ENCODE peak calls at places on chromosomes 11 and 22, in six cellular contexts. C is PC-3, T is IMR-90, E is upper lobe of left lung, P is bronchial epithelial cell, F is thoracic aorta. S is an unnamed sample.

GRCh38 chr22:38782402-38783094 is 11.4 kb downstream of the DNAL4 start:
- DNase-seq in C (no peak), T (peak), E (no peak), P (no peak), F (no peak), S (no peak)

GRCh38 chr11:61110255-61111059 is 8.2 kb downstream of the CD5 start:
- DNase-seq in C (no peak), T (no peak), E (no peak), P (no peak), F (no peak), S (no peak)

GRCh38 chr22:27318516-27318915 is 483.0 kb downstream of the MN1 start:
- DNase-seq in C (no peak), T (peak), E (no peak), P (peak), F (no peak), S (no peak)

GRCh38 chr22:46815896-46816721 is 53.7 kb downstream of the TBC1D22A start:
- DNase-seq in C (peak), T (peak), E (peak), P (no peak), F (no peak), S (no peak)

GRCh38 chr11:10878408-10879214 is 20.8 kb upstream of the ZBED5 start:
- DNase-seq in C (peak), T (peak), E (no peak), P (peak), F (no peak), S (no peak)

GRCh38 chr11:47928426-47928825 is 51.9 kb upstream of the PTPRJ start:
- DNase-seq in C (no peak), T (no peak), E (no peak), P (no peak), F (no peak), S (no peak)

GRCh38 chr11:10413268-10413667 is 41.8 kb upstream of the AMPD3 start:
- DNase-seq in C (peak), T (peak), E (no peak), P (peak), F (no peak), S (no peak)

GRCh38 chr22:21685164-21685513 is 19.3 kb downstream of the PPIL2 start:
- DNase-seq in C (no peak), T (no peak), E (no peak), P (no peak), F (no peak), S (no peak)

GRCh38 chr11:2041153-2041552 is 43.5 kb upstream of the H19 start:
- DNase-seq in C (no peak), T (no peak), E (no peak), P (no peak), F (no peak), S (no peak)

GRCh38 chr11:18243783-18244362 is 4.6 kb downstream of the SAA2 start:
- DNase-seq in C (peak), T (peak), E (no peak), P (peak), F (no peak), S (no peak)

GRCh38 chr11:26088391-26088790 is 243.5 kb upstream of the ANO3 start:
- DNase-seq in C (no peak), T (peak), E (no peak), P (no peak), F (no peak), S (no peak)

GRCh38 chr22:36286096-36286957 is 33.4 kb downstream of the APOL1 start:
- DNase-seq in C (peak), T (peak), E (peak), P (peak), F (peak), S (peak)

GRCh38 chr11:62025429-62026105 is 58.1 kb upstream of the FTH1 start:
- DNase-seq in C (peak), T (peak), E (no peak), P (peak), F (peak), S (peak)

GRCh38 chr11:63866211-63866610 is 27.3 kb downstream of the MARK2 start:
- DNase-seq in C (peak), T (peak), E (no peak), P (peak), F (no peak), S (no peak)

GRCh38 chr11:47213985-47214564 is 699 bp upstream of the DDB2 start:
- DNase-seq in C (peak), T (peak), E (peak), P (peak), F (peak), S (peak)

GRCh38 chr22:36846949-36847348 is 13.9 kb upstream of the NCF4 start:
- DNase-seq in C (no peak), T (no peak), E (no peak), P (no peak), F (no peak), S (no peak)

GRCh38 chr22:49867303-49868250 is 13.9 kb downstream of the ZBED4 start:
- DNase-seq in C (no peak), T (no peak), E (peak), P (no peak), F (no peak), S (no peak)

GRCh38 chr22:45626198-45626651 is 45.4 kb upstream of the ATXN10 start:
- DNase-seq in C (peak), T (no peak), E (no peak), P (peak), F (no peak), S (no peak)

GRCh38 chr11:45209904-45210699 is 63.7 kb downstream of the PRDM11 start:
- DNase-seq in C (no peak), T (peak), E (peak), P (no peak), F (peak), S (peak)

GRCh38 chr22:46758867-46759290 is 3.6 kb upstream of the TBC1D22A start:
- DNase-seq in C (peak), T (peak), E (no peak), P (peak), F (no peak), S (no peak)

GRCh38 chr22:25494774-25495173 is 69.7 kb upstream of the GRK3 start:
- DNase-seq in C (no peak), T (no peak), E (no peak), P (no peak), F (no peak), S (no peak)

GRCh38 chr22:45832180-45832579 is 144.8 kb downstream of the WNT7B start:
- DNase-seq in C (no peak), T (no peak), E (no peak), P (no peak), F (no peak), S (no peak)

GRCh38 chr11:60658409-60658808 is 41.0 kb upstream of the MS4A8 start:
- DNase-seq in C (peak), T (no peak), E (no peak), P (peak), F (no peak), S (no peak)

DNA sequence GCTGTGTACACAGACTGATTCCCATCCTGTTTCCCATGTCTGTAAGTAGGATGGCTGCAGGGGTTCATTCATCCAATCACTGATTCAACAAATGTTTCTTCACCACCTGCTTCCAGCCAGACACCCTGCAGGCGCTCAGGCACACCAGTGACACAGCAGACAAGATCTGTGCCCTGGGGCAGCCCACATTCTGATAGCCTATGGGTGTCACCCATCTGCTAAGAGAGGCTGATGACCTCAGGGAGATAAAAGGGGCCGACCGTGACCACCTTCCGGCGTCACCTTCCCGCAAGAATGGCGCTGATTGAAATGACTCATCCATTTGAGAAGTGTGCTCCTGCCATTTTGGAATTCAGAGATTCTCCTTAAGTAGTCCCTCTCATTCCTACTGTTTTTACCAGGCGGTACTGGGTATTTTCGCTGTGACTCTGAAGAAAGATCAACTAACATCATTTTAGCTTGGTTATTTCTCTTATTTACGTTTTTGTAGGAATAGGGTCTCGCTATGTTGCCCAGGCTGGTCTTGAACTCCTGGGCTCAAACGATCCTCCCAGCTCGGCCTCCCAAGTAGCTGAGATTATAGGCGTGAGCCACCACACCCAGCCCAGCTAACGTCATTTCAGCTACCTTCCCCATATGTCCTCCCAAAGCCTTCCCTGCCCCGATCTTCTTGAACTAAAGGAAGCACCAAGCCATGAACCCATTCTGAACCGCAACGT is 73.2 kb upstream of the BID start:
- DNase-seq in C (no peak), T (no peak), E (no peak), P (peak), F (no peak), S (no peak)
- H3K4me3 ChIP-seq in C (no peak), T (no peak), E (no peak), P (no peak), F (no peak), S (no peak)

GRCh38 chr11:72787262-72788104 is 6.4 kb downstream of the STARD10 start:
- DNase-seq in C (no peak), T (no peak), E (peak), P (no peak), F (no peak), S (no peak)
- TF ChIP-seq CTCF in C (peak), T (no peak), E (no peak), P (peak), F (no peak), S (no peak)

GRCh38 chr22:30399718-30400117 is 2.9 kb downstream of the SEC14L2 start:
- DNase-seq in C (no peak), T (no peak), E (no peak), P (no peak), F (no peak), S (no peak)
- H3K4me3 ChIP-seq in C (no peak), T (no peak), E (no peak), P (no peak), F (no peak), S (no peak)

GRCh38 chr22:29555065-29555644 is 1.6 kb upstream of the THOC5 start:
- DNase-seq in C (no peak), T (peak), E (no peak), P (no peak), F (no peak), S (no peak)
- TF ChIP-seq CTCF in C (no peak), T (no peak), E (no peak), P (no peak), F (no peak), S (no peak)

GRCh38 chr11:122663056-122663740 is 7.7 kb downstream of the UBASH3B start:
- DNase-seq in C (no peak), T (no peak), E (no peak), P (no peak), F (no peak), S (no peak)
- H3K4me3 ChIP-seq in C (no peak), T (no peak), E (no peak), P (no peak), F (no peak), S (no peak)

DNA sequence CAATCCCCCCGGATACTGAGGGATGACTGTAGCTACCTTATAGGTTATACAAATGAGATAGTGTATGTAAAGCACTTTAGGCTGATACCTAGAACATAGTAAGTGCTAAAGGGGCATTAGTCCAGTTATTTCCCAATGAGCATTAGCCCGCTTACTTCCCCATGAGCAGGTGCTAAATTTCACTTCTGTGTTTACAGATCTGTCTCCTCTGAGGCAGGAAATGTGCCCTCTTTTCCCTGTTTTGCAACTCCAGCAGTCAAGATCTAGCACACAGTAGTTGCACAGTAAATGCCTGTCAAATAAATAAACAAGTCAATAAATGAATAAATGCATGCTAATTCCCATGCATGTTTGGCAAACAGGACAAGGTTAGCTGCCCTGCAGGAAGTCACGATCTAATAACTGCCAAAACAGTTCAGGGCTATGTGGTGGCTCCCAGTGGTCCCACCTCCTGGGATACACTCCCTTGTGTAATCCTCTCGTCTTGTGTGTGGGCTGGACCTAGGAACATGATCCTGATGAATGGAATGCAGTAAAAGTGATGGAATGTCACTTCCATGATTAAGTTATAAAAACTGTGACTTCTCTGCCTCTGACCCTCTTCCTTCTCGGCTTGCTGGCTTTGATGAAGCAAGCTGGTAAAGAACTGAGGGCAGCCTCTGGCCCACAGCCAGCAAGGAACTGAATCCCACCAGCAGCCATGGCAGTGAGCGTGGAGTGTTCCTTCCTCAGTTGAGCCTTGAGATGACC is 459.0 kb downstream of the SOX6 start:
- DNase-seq in C (peak), T (peak), E (no peak), P (peak), F (no peak), S (no peak)
- TF ChIP-seq CTCF in C (no peak), T (no peak), E (no peak), P (no peak), F (no peak), S (no peak)

GRCh38 chr11:57648791-57649735 is 649 bp downstream of the YPEL4 start:
- DNase-seq in C (no peak), T (no peak), E (no peak), P (no peak), F (no peak), S (no peak)
- H3K4me3 ChIP-seq in C (peak), T (peak), E (peak), P (peak), F (peak), S (peak)

GRCh38 chr11:58618215-58618614 is 4.2 kb upstream of the CNTF start:
- DNase-seq in C (no peak), T (no peak), E (no peak), P (no peak), F (no peak), S (no peak)
- TF ChIP-seq CTCF in C (peak), T (peak), E (no peak), P (no peak), F (no peak), S (no peak)

DNA sequence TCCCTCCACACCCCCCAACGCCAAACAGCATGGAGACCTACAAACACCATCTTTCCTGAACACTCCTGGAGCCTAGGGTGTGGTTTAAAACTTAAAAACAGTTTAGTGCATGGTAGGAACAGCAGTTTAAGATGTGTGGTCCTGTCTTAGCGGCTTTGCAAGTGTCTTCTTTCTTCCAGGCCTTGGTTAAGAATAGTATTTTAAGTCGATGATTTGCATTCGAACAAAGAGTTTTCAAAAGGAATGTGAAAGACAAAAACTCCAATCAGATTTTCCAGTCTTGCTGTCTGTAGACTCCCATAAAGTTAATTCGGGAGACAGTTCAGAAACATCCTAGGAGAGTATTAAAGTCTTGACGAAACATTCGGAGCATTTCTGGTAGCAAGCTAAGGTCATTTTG is 3.7 kb downstream of the FGF4 start:
- DNase-seq in C (no peak), T (no peak), E (no peak), P (no peak), F (no peak), S (no peak)
- H3K4me3 ChIP-seq in C (no peak), T (no peak), E (no peak), P (no peak), F (no peak), S (no peak)